ENCODE peak calls at places on chromosomes 6 and 20, in four cellular contexts. E, D, P and N are unnamed samples.

GRCh38 chr20:45374101-45374467 is 4.0 kb downstream of the TP53TG5 start:
- DNase-seq in P (no peak), D (no peak), E (no peak), N (no peak)

GRCh38 chr6:6384520-6384919 is 64.1 kb upstream of the F13A1 start:
- DNase-seq in P (no peak), E (no peak), D (no peak), N (no peak)

GRCh38 chr6:43628392-43629103 is 516 bp downstream of the GTPBP2 start:
- DNase-seq in E (peak; percentile 37), D (peak; percentile 46), P (peak; percentile 46), N (peak; percentile 46)

GRCh38 chr6:159633196-159633595 is 59.8 kb downstream of the SOD2 start:
- DNase-seq in P (no peak), D (no peak), E (peak; percentile 23), N (peak; percentile 18)

GRCh38 chr6:40442591-40442990 is 144.6 kb downstream of the LRFN2 start:
- DNase-seq in P (no peak), D (no peak), E (no peak), N (no peak)

GRCh38 chr6:149318581-149319286 is 1.2 kb downstream of the TAB2 start:
- DNase-seq in P (peak; percentile 27), D (no peak), E (no peak), N (no peak)

GRCh38 chr6:167501831-167502385 is 177.0 kb downstream of the TTLL2 start:
- DNase-seq in P (peak; percentile 8), E (no peak), D (no peak), N (peak; percentile 33)

GRCh38 chr6:8085053-8085511 is 17.3 kb downstream of the EEF1E1 start:
- DNase-seq in P (peak; percentile 93), E (peak; percentile 96), D (no peak), N (peak; percentile 94)

GRCh38 chr6:154731296-154732218 is 1.7 kb upstream of the SCAF8 start:
- DNase-seq in E (no peak), P (no peak), D (no peak), N (no peak)

GRCh38 chr6:15389759-15390723 is 144.2 kb downstream of the JARID2 start:
- DNase-seq in P (peak; percentile 63), D (no peak), E (peak; percentile 59), N (peak; percentile 78)

GRCh38 chr20:9323622-9324021 is 190.8 kb upstream of the LAMP5 start:
- DNase-seq in P (no peak), D (no peak), E (no peak), N (peak; percentile 14)

GRCh38 chr6:80520195-80520594 is 413.7 kb downstream of the BCKDHB start:
- DNase-seq in P (peak; percentile 66), D (no peak), E (peak; percentile 73), N (peak; percentile 76)

GRCh38 chr20:43945391-43946205 is 30.9 kb downstream of the TOX2 start:
- DNase-seq in E (no peak), P (no peak), D (no peak), N (no peak)

GRCh38 chr6:31777667-31778050 is 531 bp upstream of the VWA7 start:
- DNase-seq in D (no peak), P (no peak), E (no peak), N (no peak)

GRCh38 chr20:44309763-44310663 is 989 bp downstream of the FITM2 start:
- DNase-seq in D (peak; percentile 53), P (peak; percentile 39), E (peak; percentile 87), N (peak; percentile 74)

GRCh38 chr6:169689247-169689646 is 12.6 kb downstream of the WDR27 start:
- DNase-seq in D (no peak), P (peak; percentile 86), E (peak; percentile 96), N (peak; percentile 48)

GRCh38 chr6:106223300-106223930 is 102.1 kb downstream of the ATG5 start:
- DNase-seq in D (peak; percentile 60), E (peak; percentile 82), P (peak; percentile 85), N (peak; percentile 85)

GRCh38 chr6:131136021-131136847 is 967 bp downstream of the AKAP7 start:
- DNase-seq in D (no peak), E (peak; percentile 62), P (peak; percentile 58), N (peak; percentile 65)

GRCh38 chr6:110590821-110591351 is 114.5 kb upstream of the SLC22A16 start:
- DNase-seq in D (no peak), P (peak; percentile 41), E (peak; percentile 51), N (peak; percentile 30)

GRCh38 chr20:43331911-43332310 is 125.8 kb upstream of the SRSF6 start:
- DNase-seq in D (peak; percentile 26), E (no peak), P (no peak), N (no peak)

GRCh38 chr20:20603339-20603990 is 109.0 kb downstream of the RALGAPA2 start:
- DNase-seq in D (no peak), P (no peak), E (no peak), N (no peak)

GRCh38 chr6:44256291-44257006 is 879 bp downstream of the SLC35B2 start:
- DNase-seq in P (no peak), D (no peak), E (no peak), N (no peak)

GRCh38 chr6:4253604-4254211 is 118.3 kb upstream of the ECI2 start:
- DNase-seq in E (peak; percentile 70), D (peak; percentile 43), P (peak; percentile 81), N (peak; percentile 85)

GRCh38 chr20:58038123-58038654 is 190.3 kb downstream of the ANKRD60 start:
- DNase-seq in P (no peak), D (no peak), E (no peak), N (no peak)

GRCh38 chr6:110484321-110484720 is 7.9 kb upstream of the SLC22A16 start:
- DNase-seq in P (no peak), D (no peak), E (peak; percentile 43), N (peak; percentile 47)

GRCh38 chr6:154370545-154370944 is 13.9 kb upstream of the IPCEF1 start:
- DNase-seq in E (peak; percentile 52), P (peak; percentile 47), D (no peak), N (peak; percentile 55)

GRCh38 chr6:120965814-120966213 is 368.5 kb downstream of the TBC1D32 start:
- DNase-seq in E (peak; percentile 44), D (no peak), P (peak; percentile 19), N (no peak)

GRCh38 chr6:46051962-46052361 is 36.3 kb upstream of the CLIC5 start:
- DNase-seq in E (peak; percentile 35), D (no peak), P (no peak), N (peak; percentile 10)

GRCh38 chr6:170470673-170471072 is 82.4 kb downstream of the PSMB1 start:
- DNase-seq in D (no peak), P (no peak), E (no peak), N (no peak)

GRCh38 chr6:12504325-12504966 is 212.1 kb upstream of the PHACTR1 start:
- DNase-seq in P (no peak), E (peak; percentile 41), D (no peak), N (peak; percentile 23)
- TF ChIP-seq CTCF in P (peak; percentile 46), E (peak; percentile 67), D (no peak), N (peak; percentile 47)

GRCh38 chr20:2507464-2507863 is 1.3 kb downstream of the ZNF343 start:
- DNase-seq in P (no peak), E (peak; percentile 37), D (no peak), N (no peak)

GRCh38 chr20:2509468-2509781 is 710 bp upstream of the ZNF343 start:
- DNase-seq in P (no peak), E (no peak), D (no peak), N (no peak)

GRCh38 chr20:2507875-2508630 is 662 bp downstream of the ZNF343 start:
- DNase-seq in E (peak; percentile 73), P (no peak), D (peak; percentile 30), N (peak; percentile 34)

GRCh38 chr20:2508631-2509467 is at the start of gene ZNF343:
- DNase-seq in P (peak; percentile 84), E (peak; percentile 78), D (peak; percentile 83), N (peak; percentile 81)

DNA sequence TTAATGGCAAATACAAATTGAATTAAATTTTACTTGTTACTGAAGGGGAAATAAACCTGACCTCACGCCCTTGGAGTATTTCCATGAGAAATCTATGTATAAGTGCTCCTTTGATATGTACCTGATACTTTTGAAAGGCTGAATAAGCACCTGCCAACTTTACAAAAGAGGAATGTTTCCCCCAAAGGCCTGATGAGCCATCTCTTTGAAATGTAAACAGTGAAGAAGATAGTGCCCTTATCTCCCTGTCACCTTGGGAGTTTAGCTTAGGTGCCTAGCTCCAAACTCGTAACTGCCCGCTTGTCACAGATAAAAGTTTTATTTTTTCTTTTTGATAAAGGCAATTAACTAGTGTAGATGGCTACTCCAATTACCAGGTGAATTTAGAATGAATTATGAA is 1.1 kb upstream of the ZNF343 start:
- DNase-seq in P (no peak), D (no peak), E (no peak), N (no peak)
- H3K4me3 ChIP-seq in P (no peak overlapping the region), D (peak overlapping the region; percentile 78), E (peak overlapping the region; percentile 94), N (peak overlapping the region; percentile 76)

GRCh38 chr6:52381249-52381648 is 19.3 kb downstream of the PAQR8 start:
- DNase-seq in D (no peak), E (no peak), P (no peak), N (no peak)
- TF ChIP-seq CTCF in D (no peak), E (no peak), P (no peak), N (no peak)

DNA sequence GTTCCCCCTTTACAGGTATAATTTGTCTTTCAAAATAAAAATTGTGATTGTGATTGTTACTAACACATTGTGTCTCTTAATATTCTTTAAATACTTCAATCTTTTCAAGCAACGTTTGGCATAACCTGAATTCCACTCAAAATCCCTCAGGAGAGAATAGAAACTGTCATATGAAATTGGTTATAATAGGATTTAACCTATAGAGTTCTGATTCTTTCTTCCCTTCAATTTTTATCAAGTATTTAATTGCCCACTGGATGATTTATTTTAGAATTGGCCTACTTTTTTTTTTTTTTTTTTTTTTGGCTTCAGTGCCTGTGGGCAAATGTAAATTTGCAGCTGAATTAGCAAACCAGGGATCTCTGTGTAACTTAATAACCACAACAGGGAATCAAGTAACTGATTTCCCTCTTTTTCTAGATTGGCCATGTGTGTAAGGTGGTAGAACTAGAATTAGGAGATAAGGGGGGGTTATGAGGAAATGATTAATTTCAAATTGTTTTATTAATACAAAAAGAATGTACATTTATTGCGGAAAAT is 157.0 kb downstream of the SOX4 start:
- DNase-seq in D (no peak), E (no peak), P (no peak), N (no peak)
- H3K4me3 ChIP-seq in D (no peak overlapping the region), E (no peak overlapping the region), P (no peak overlapping the region), N (no peak overlapping the region)

GRCh38 chr6:70108230-70108629 is 194.7 kb downstream of the COL9A1 start:
- DNase-seq in D (no peak), E (peak; percentile 48), P (peak; percentile 50), N (peak; percentile 64)

GRCh38 chr6:70099732-70100131 is 203.2 kb downstream of the COL9A1 start:
- DNase-seq in E (no peak), P (no peak), D (no peak), N (no peak)

DNA sequence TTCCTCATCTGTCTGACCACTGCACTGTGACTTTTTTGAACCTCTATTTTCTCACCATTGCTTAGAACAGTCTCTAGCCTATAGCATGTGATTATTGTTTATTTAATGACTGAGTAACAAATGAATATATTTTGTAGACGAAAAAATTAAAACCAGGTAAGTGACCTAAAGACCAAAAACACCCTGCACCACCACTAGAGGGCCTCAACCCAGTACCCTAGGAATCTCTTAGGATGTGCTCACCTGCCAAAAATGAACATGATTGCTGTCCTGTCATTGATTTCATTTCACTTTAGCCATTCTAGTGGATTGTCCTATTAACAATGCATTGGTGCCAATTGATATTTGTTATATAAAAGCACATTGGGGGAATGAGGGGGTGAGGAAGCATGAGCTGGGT is 199.1 kb downstream of the COL9A1 start:
- DNase-seq in D (no peak), P (no peak), E (peak; percentile 4), N (no peak)
- TF ChIP-seq CTCF in D (peak; percentile 10), P (peak; percentile 49), E (peak; percentile 53), N (peak; percentile 51)

GRCh38 chr6:118554698-118555097 is 6.6 kb downstream of the PLN start:
- DNase-seq in E (no peak), P (no peak), D (no peak), N (no peak)
- H3K4me3 ChIP-seq in E (no peak overlapping the region), P (no peak overlapping the region), D (peak overlapping the region; percentile 61), N (no peak overlapping the region)